ENCODE peak calls at places on chromosome 6, in six cellular contexts. G, E, F, Z, H and S are unnamed samples.

GRCh38 chr6:14711056-14711703 is 534.7 kb upstream of the JARID2 start:
- DNase-seq in F (no peak), H (peak; percentile 90), Z (no peak), G (no peak), E (peak; percentile 82), S (peak; percentile 66)

GRCh38 chr6:18693923-18694322 is 306.8 kb downstream of the RNF144B start:
- DNase-seq in F (no peak), E (no peak), G (no peak), H (no peak), Z (no peak), S (no peak)

GRCh38 chr6:169869301-169869700 is 117.9 kb downstream of the ERMARD start:
- DNase-seq in Z (no peak), H (no peak), F (no peak), G (no peak), E (no peak), S (no peak)

GRCh38 chr6:89122625-89123024 is 4.8 kb upstream of the SRSF12 start:
- DNase-seq in G (no peak), E (no peak), H (peak; percentile 56), F (no peak), Z (no peak), S (no peak)

GRCh38 chr6:7283676-7284075 is 29.3 kb downstream of the SSR1 start:
- DNase-seq in Z (no peak), G (no peak), F (no peak), H (no peak), E (no peak), S (no peak)

GRCh38 chr6:48615041-48615440 is 504.0 kb upstream of the PTCHD4 start:
- DNase-seq in Z (no peak), E (no peak), H (peak; percentile 59), F (no peak), G (no peak), S (no peak)

GRCh38 chr6:149114167-149114566 is 203.3 kb upstream of the TAB2 start:
- DNase-seq in Z (no peak), H (no peak), G (no peak), F (no peak), E (no peak), S (no peak)

GRCh38 chr6:28537509-28538140 is 11.9 kb downstream of the GPX5 start:
- DNase-seq in H (peak; percentile 75), F (peak; percentile 3), Z (no peak), E (no peak), G (no peak), S (peak; percentile 78)

GRCh38 chr6:160178271-160178670 is 56.7 kb downstream of the SLC22A1 start:
- DNase-seq in F (no peak), G (no peak), Z (no peak), E (no peak), H (no peak), S (no peak)

GRCh38 chr6:160013987-160014868 is 45.3 kb downstream of the IGF2R start:
- DNase-seq in Z (no peak), H (no peak), E (no peak), F (no peak), G (no peak), S (no peak)

GRCh38 chr6:144581807-144582537 is 296.8 kb downstream of the UTRN start:
- DNase-seq in G (no peak), H (peak; percentile 45), E (no peak), F (no peak), Z (no peak), S (peak; percentile 30)

GRCh38 chr6:1622220-1622841 is 12.6 kb downstream of the FOXC1 start:
- DNase-seq in H (no peak), Z (no peak), G (no peak), F (no peak), E (no peak), S (no peak)